ENCODE peak calls at places on chromosomes 3 and 15, in eight cellular contexts. V, N, I, O, R, X, T and M are unnamed samples.

GRCh38 chr15:57340673-57341259 is 35.5 kb upstream of the CGNL1 start:
- DNase-seq in V (no peak), N (peak; percentile 39), I (no peak), O (no peak), R (peak; percentile 48), X (no peak), T (peak; percentile 76), M (peak; percentile 77)

GRCh38 chr15:31325432-31325975 is 1.1 kb upstream of the KLF13 start:
- DNase-seq in V (no peak), N (peak; percentile 21), I (no peak), O (no peak), R (peak; percentile 76), X (peak; percentile 63), T (no peak), M (no peak)

GRCh38 chr3:188439080-188439479 is 285.1 kb downstream of the LPP start:
- DNase-seq in V (no peak), N (no peak), I (no peak), O (no peak), R (no peak), X (no peak), T (no peak), M (no peak)

GRCh38 chr15:73924258-73924921 is 1.9 kb upstream of the LOXL1 start:
- DNase-seq in V (no peak), N (no peak), I (peak; percentile 61), O (peak; percentile 73), R (no peak), X (no peak), T (peak; percentile 89), M (no peak)

GRCh38 chr15:33458421-33458820 is 147.7 kb downstream of the RYR3 start:
- DNase-seq in V (no peak), N (no peak), I (no peak), O (no peak), R (no peak), X (no peak), T (no peak), M (no peak)

GRCh38 chr3:136994772-136995516 is 37.2 kb downstream of the IL20RB start:
- DNase-seq in V (no peak), N (no peak), I (peak; percentile 93), O (no peak), R (peak; percentile 99), X (no peak), T (peak; percentile 98), M (no peak)

GRCh38 chr3:103440539-103441113 is 1005.8 kb downstream of the ZPLD1 start:
- DNase-seq in V (no peak), N (no peak), I (no peak), O (no peak), R (no peak), X (no peak), T (no peak), M (no peak)

GRCh38 chr3:58066842-58067241 is 58.6 kb downstream of the FLNB start:
- DNase-seq in V (no peak), N (no peak), I (no peak), O (no peak), R (no peak), X (no peak), T (peak; percentile 68), M (no peak)

GRCh38 chr3:52774066-52774713 is 3.2 kb upstream of the ITIH1 start:
- DNase-seq in V (peak; percentile 47), N (no peak), I (no peak), O (no peak), R (no peak), X (no peak), T (no peak), M (no peak)

GRCh38 chr3:29503969-29504368 is 223.1 kb downstream of the RBMS3 start:
- DNase-seq in V (no peak), N (no peak), I (no peak), O (no peak), R (no peak), X (no peak), T (no peak), M (no peak)

GRCh38 chr15:90648137-90649070 is 68.7 kb upstream of the BLM start:
- DNase-seq in V (no peak), N (peak; percentile 79), I (no peak), O (peak; percentile 42), R (peak; percentile 64), X (peak; percentile 50), T (peak; percentile 83), M (peak; percentile 77)

GRCh38 chr15:76764004-76764403 is 141.1 kb downstream of the SCAPER start:
- DNase-seq in V (no peak), N (no peak), I (no peak), O (no peak), R (no peak), X (no peak), T (no peak), M (no peak)

GRCh38 chr3:188510366-188510765 is 356.4 kb downstream of the LPP start:
- DNase-seq in V (no peak), N (no peak), I (no peak), O (peak; percentile 79), R (no peak), X (no peak), T (peak; percentile 64), M (no peak)

GRCh38 chr3:141412087-141412935 is 44.0 kb downstream of the ZBTB38 start:
- DNase-seq in V (no peak), N (peak; percentile 66), I (peak; percentile 85), O (peak; percentile 76), R (peak; percentile 86), X (peak; percentile 43), T (peak; percentile 80), M (peak; percentile 30)

GRCh38 chr15:38504680-38505467 is 50.9 kb downstream of the FAM98B start:
- DNase-seq in V (no peak), N (no peak), I (no peak), O (no peak), R (no peak), X (no peak), T (no peak), M (no peak)

GRCh38 chr15:63800245-63800644 is 33.5 kb downstream of the HERC1 start:
- DNase-seq in V (no peak), N (no peak), I (no peak), O (no peak), R (no peak), X (no peak), T (no peak), M (no peak)

GRCh38 chr15:38860682-38861081 is 296.1 kb upstream of the RASGRP1 start:
- DNase-seq in V (no peak), N (no peak), I (no peak), O (no peak), R (no peak), X (no peak), T (peak; percentile 64), M (no peak)

GRCh38 chr15:20280933-20281463 is 260.6 kb downstream of the GOLGA6L6 start:
- DNase-seq in V (no peak), N (no peak), I (no peak), O (no peak), R (no peak), X (no peak), T (no peak), M (no peak)

GRCh38 chr15:63146684-63147083 is 10.6 kb downstream of the RPS27L start:
- DNase-seq in V (no peak), N (no peak), I (no peak), O (no peak), R (no peak), X (no peak), T (peak; percentile 59), M (no peak)